ENCODE peak calls at places on chromosomes 16 and 17, in eight cellular contexts. Q is non-pigmented ciliary epithelial cell; W is RWPE1; U is A549; E is left cardiac atrium; M is ascending aorta; L is CD4-positive, CD25-positive, alpha-beta regulatory T cell; S is prostate gland. A is an unnamed sample.

GRCh38 chr16:1914084-1914608 is 4.1 kb downstream of the HS3ST6 start:
- DNase-seq in L (no peak), S (no peak), E (no peak), Q (no peak), U (no peak), M (no peak), W (no peak), A (no peak)

GRCh38 chr16:2663553-2664521 is 18.5 kb upstream of the KCTD5 start:
- DNase-seq in Q (no peak), S (peak), W (peak), U (no peak), L (peak), M (no peak), E (no peak), A (no peak)

GRCh38 chr17:82648761-82649474 is 674 bp upstream of the WDR45B start:
- DNase-seq in U (no peak), W (peak), M (no peak), L (peak), Q (no peak), E (peak), S (peak), A (peak)

GRCh38 chr17:69213059-69213813 is 15.4 kb downstream of the ABCA10 start:
- DNase-seq in L (no peak), Q (no peak), S (no peak), E (no peak), U (no peak), W (no peak), M (no peak), A (peak)

GRCh38 chr17:35291802-35292201 is 48.9 kb downstream of the SLFN5 start:
- DNase-seq in L (no peak), Q (peak), M (no peak), U (no peak), S (no peak), W (no peak), E (no peak), A (no peak)

GRCh38 chr17:56291226-56291805 is 138.0 kb downstream of the ANKFN1 start:
- DNase-seq in W (no peak), Q (no peak), U (no peak), L (no peak), S (no peak), E (no peak), M (no peak), A (no peak)

GRCh38 chr16:73068546-73069401 is 20.8 kb upstream of the ZFHX3 start:
- DNase-seq in L (no peak), W (no peak), M (peak), S (no peak), E (peak), Q (peak), U (no peak), A (no peak)

GRCh38 chr17:9230861-9231260 is 209.6 kb downstream of the NTN1 start:
- DNase-seq in E (no peak), U (no peak), W (no peak), S (no peak), M (no peak), Q (no peak), L (no peak), A (no peak)

GRCh38 chr16:15398618-15399316 is 3.2 kb downstream of the MPV17L start:
- DNase-seq in E (no peak), M (no peak), Q (no peak), U (no peak), W (no peak), S (no peak), L (no peak), A (no peak)

GRCh38 chr16:66357523-66357928 is 9.0 kb upstream of the CDH5 start:
- DNase-seq in M (no peak), U (peak), L (peak), W (peak), Q (peak), S (peak), E (peak), A (peak)

GRCh38 chr16:78363843-78364242 is 264.4 kb downstream of the WWOX start:
- DNase-seq in U (no peak), S (no peak), E (no peak), L (no peak), Q (no peak), W (no peak), M (no peak), A (no peak)

GRCh38 chr17:2170023-2170422 is 115.1 kb downstream of the HIC1 start:
- DNase-seq in Q (no peak), W (no peak), L (peak), E (no peak), S (no peak), M (no peak), U (no peak), A (no peak)

GRCh38 chr17:57940653-57941329 is 14.4 kb downstream of the CUEDC1 start:
- DNase-seq in E (no peak), W (no peak), M (no peak), S (no peak), U (no peak), Q (no peak), L (no peak), A (no peak)

GRCh38 chr17:72125226-72125651 is 4.4 kb downstream of the SOX9 start:
- DNase-seq in Q (no peak), E (no peak), W (no peak), S (no peak), L (no peak), U (no peak), M (no peak), A (no peak)

GRCh38 chr17:50892101-50892776 is 26.1 kb upstream of the TOB1 start:
- DNase-seq in W (no peak), Q (no peak), S (no peak), M (no peak), U (no peak), L (no peak), E (no peak), A (no peak)

GRCh38 chr17:59381716-59382570 is 50.5 kb downstream of the YPEL2 start:
- DNase-seq in M (no peak), L (no peak), E (peak), Q (no peak), U (no peak), W (no peak), S (peak), A (no peak)

GRCh38 chr17:58319181-58320162 is 9.1 kb downstream of the TSPOAP1 start:
- DNase-seq in M (no peak), U (no peak), L (no peak), E (peak), S (no peak), Q (no peak), W (no peak), A (no peak)

GRCh38 chr17:42287305-42288077 is 807 bp upstream of the STAT5A start:
- DNase-seq in E (peak), L (peak), M (no peak), W (no peak), Q (no peak), U (no peak), S (no peak), A (no peak)

GRCh38 chr16:84959784-84960417 is 51.4 kb downstream of the ZDHHC7 start:
- DNase-seq in S (no peak), W (no peak), L (no peak), U (no peak), M (no peak), Q (no peak), E (no peak), A (no peak)

GRCh38 chr16:7513429-7513828 is 180.8 kb downstream of the RBFOX1 start:
- DNase-seq in M (no peak), L (peak), Q (no peak), U (no peak), W (no peak), S (no peak), E (no peak), A (no peak)

GRCh38 chr16:8905168-8905762 is 23.1 kb downstream of the LITAFD start:
- DNase-seq in M (no peak), E (no peak), U (peak), W (no peak), Q (no peak), L (peak), S (no peak), A (no peak)

GRCh38 chr17:35612924-35613521 is 25.9 kb downstream of the AP2B1 start:
- DNase-seq in U (no peak), W (peak), Q (no peak), M (no peak), L (peak), S (peak), E (peak), A (no peak)

GRCh38 chr16:23155445-23156049 is 6.3 kb upstream of the USP31 start:
- DNase-seq in U (no peak), M (no peak), E (no peak), W (no peak), Q (no peak), S (no peak), L (peak), A (no peak)

GRCh38 chr17:81859906-81860755 is at the start of gene P4HB:
- DNase-seq in M (no peak), E (no peak), S (no peak), Q (no peak), L (no peak), W (no peak), U (no peak), A (no peak)

GRCh38 chr16:47970291-47970931 is 185.4 kb downstream of the ABCC12 start:
- DNase-seq in L (peak), W (peak), M (no peak), E (no peak), Q (no peak), S (no peak), U (peak), A (no peak)

GRCh38 chr16:84505249-84506156 is 1.0 kb upstream of the MEAK7 start:
- DNase-seq in S (no peak), M (no peak), E (peak), U (no peak), L (no peak), Q (no peak), W (no peak), A (no peak)

GRCh38 chr17:7403043-7403901 is 625 bp downstream of the TMEM256 start:
- DNase-seq in S (no peak), E (peak), L (peak), U (peak), M (no peak), W (peak), Q (no peak), A (no peak)

GRCh38 chr16:17229766-17230165 is 241.0 kb downstream of the XYLT1 start:
- DNase-seq in S (no peak), U (no peak), L (no peak), M (no peak), W (no peak), E (no peak), Q (no peak), A (no peak)

GRCh38 chr16:84436196-84436595 is 67.9 kb downstream of the ATP2C2 start:
- DNase-seq in M (no peak), S (no peak), E (no peak), U (no peak), W (no peak), L (no peak), Q (no peak), A (no peak)

A was measured in T1000.